ENCODE peak calls at places on chromosomes 3 and 15, in six cellular contexts. V is posterior cingulate gyrus, R is pulmonary artery endothelial cell, J is IMR-90, N is C1 segment of cervical spinal cord, Q is H9. K is an unnamed sample.

GRCh38 chr3:111714305-111714704 is 119.2 kb upstream of the ZBED2 start:
- DNase-seq in V (no peak), R (no peak), J (peak), N (no peak), Q (peak), K (no peak)

GRCh38 chr15:65311760-65312159 is 7.3 kb downstream of the RNU5B-1 start:
- DNase-seq in V (no peak), R (no peak), J (no peak), N (no peak), Q (no peak), K (no peak)

GRCh38 chr3:46946856-46947544 is 29.5 kb downstream of the CCDC12 start:
- DNase-seq in V (no peak), R (no peak), J (peak), N (no peak), Q (no peak), K (no peak)

GRCh38 chr3:178381555-178381954 is 154.7 kb upstream of the KCNMB2 start:
- DNase-seq in V (no peak), R (no peak), J (peak), N (no peak), Q (no peak), K (no peak)

GRCh38 chr15:62021991-62022600 is 38.2 kb downstream of the VPS13C start:
- DNase-seq in V (no peak), R (no peak), J (no peak), N (no peak), Q (no peak), K (no peak)

GRCh38 chr15:43934480-43934879 is 107.7 kb downstream of the WDR76 start:
- DNase-seq in V (no peak), R (no peak), J (peak), N (no peak), Q (no peak), K (no peak)

GRCh38 chr3:182910939-182911781 is 69.2 kb downstream of the DCUN1D1 start:
- DNase-seq in V (no peak), R (no peak), J (no peak), N (no peak), Q (no peak), K (peak)

GRCh38 chr3:56801597-56802410 is at the start of gene ARHGEF3:
- DNase-seq in V (peak), R (no peak), J (peak), N (peak), Q (peak), K (peak)

GRCh38 chr3:167876603-167877325 is 141.2 kb downstream of the SERPINI1 start:
- DNase-seq in V (no peak), R (no peak), J (peak), N (no peak), Q (no peak), K (no peak)

GRCh38 chr15:100525894-100526512 is 2.7 kb downstream of the CERS3 start:
- DNase-seq in V (peak), R (no peak), J (no peak), N (peak), Q (no peak), K (no peak)

GRCh38 chr15:80970658-80971057 is 19.0 kb downstream of the MESD start:
- DNase-seq in V (no peak), R (no peak), J (no peak), N (no peak), Q (no peak), K (no peak)

GRCh38 chr15:75631935-75632334 is 6.4 kb upstream of the SNUPN start:
- DNase-seq in V (no peak), R (no peak), J (no peak), N (no peak), Q (no peak), K (no peak)

GRCh38 chr15:74336061-74337005 is 31.1 kb downstream of the CYP11A1 start:
- DNase-seq in V (no peak), R (no peak), J (peak), N (no peak), Q (no peak), K (no peak)

GRCh38 chr3:117788499-117788898 is 1078.9 kb downstream of the TUSC7 start:
- DNase-seq in V (no peak), R (no peak), J (no peak), N (no peak), Q (peak), K (no peak)

GRCh38 chr3:13878711-13879101 is 1.2 kb downstream of the WNT7A start:
- DNase-seq in V (no peak), R (no peak), J (no peak), N (no peak), Q (peak), K (no peak)

GRCh38 chr3:189393598-189393997 is 221.8 kb downstream of the TPRG1 start:
- DNase-seq in V (no peak), R (no peak), J (no peak), N (no peak), Q (no peak), K (no peak)

GRCh38 chr15:97817266-97817890 is 143.1 kb upstream of the ARRDC4 start:
- DNase-seq in V (no peak), R (no peak), J (no peak), N (no peak), Q (no peak), K (no peak)

GRCh38 chr15:72851586-72851985 is 68.0 kb upstream of the ADPGK start:
- DNase-seq in V (no peak), R (no peak), J (no peak), N (no peak), Q (no peak), K (no peak)

GRCh38 chr3:62982795-62983455 is 107.7 kb upstream of the CADPS start:
- DNase-seq in V (no peak), R (no peak), J (no peak), N (no peak), Q (peak), K (no peak)

GRCh38 chr15:99442268-99442897 is 123.4 kb upstream of the MEF2A start:
- DNase-seq in V (no peak), R (peak), J (peak), N (no peak), Q (no peak), K (no peak)

GRCh38 chr15:74730619-74731316 is 5.4 kb upstream of the CYP1A1 start:
- DNase-seq in V (no peak), R (no peak), J (no peak), N (no peak), Q (no peak), K (no peak)

GRCh38 chr3:194745427-194746184 is 59.9 kb downstream of the FAM43A start:
- DNase-seq in V (no peak), R (no peak), J (no peak), N (no peak), Q (no peak), K (no peak)

GRCh38 chr15:66901336-66902100 is 163.9 kb upstream of the SMAD3 start:
- DNase-seq in V (no peak), R (no peak), J (peak), N (no peak), Q (no peak), K (no peak)

GRCh38 chr3:121463745-121464144 is 82.0 kb downstream of the POLQ start:
- DNase-seq in V (no peak), R (no peak), J (no peak), N (no peak), Q (no peak), K (no peak)

GRCh38 chr3:133487920-133488540 is 85.5 kb upstream of the CDV3 start:
- DNase-seq in V (no peak), R (no peak), J (peak), N (no peak), Q (no peak), K (no peak)

GRCh38 chr3:18704326-18704725 is 279.2 kb upstream of the SATB1 start:
- DNase-seq in V (no peak), R (no peak), J (no peak), N (no peak), Q (no peak), K (no peak)

GRCh38 chr3:171994646-171995441 is 44.5 kb upstream of the FNDC3B start:
- DNase-seq in V (no peak), R (no peak), J (peak), N (no peak), Q (no peak), K (no peak)

GRCh38 chr15:65902373-65902772 is 33.1 kb downstream of the RAB11A start:
- DNase-seq in V (no peak), R (no peak), J (peak), N (no peak), Q (peak), K (peak)